ENCODE peak calls at places on chromosomes 13 and 19, in seven cellular contexts. G is Right ventricle myocardium superior, I is WTC11, D is B cell, J is esophagus squamous epithelium, S is stromal cell of bone marrow, W is cardiac muscle cell. H is an unnamed sample.

GRCh38 chr13:79810671-79811070 is 329.7 kb downstream of the NDFIP2 start:
- DNase-seq in I (no peak), G (no peak), W (peak), D (no peak), J (no peak), S (no peak), H (no peak)

GRCh38 chr19:51784109-51784785 is 10.7 kb upstream of the FPR3 start:
- DNase-seq in W (no peak), G (no peak), J (no peak), S (no peak), D (no peak), I (no peak), H (no peak)

GRCh38 chr19:35673121-35673804 is 6.9 kb downstream of the UPK1A start:
- DNase-seq in S (peak), I (peak), D (peak), J (no peak), W (peak), G (peak), H (no peak)

GRCh38 chr13:36862002-36862706 is 43.1 kb downstream of the RFXAP start:
- DNase-seq in S (no peak), W (peak), D (no peak), I (no peak), G (no peak), J (no peak), H (no peak)

GRCh38 chr13:52931913-52932312 is 83.5 kb upstream of the PCDH8 start:
- DNase-seq in D (no peak), S (no peak), G (no peak), W (no peak), I (no peak), J (no peak), H (no peak)

GRCh38 chr13:20814224-20814910 is 40.6 kb upstream of the EEF1AKMT1 start:
- DNase-seq in D (no peak), W (peak), S (peak), J (no peak), G (peak), I (no peak), H (peak)

GRCh38 chr19:48746738-48747575 is at the start of gene IZUMO1:
- DNase-seq in W (peak), I (peak), J (no peak), G (peak), S (peak), D (peak), H (peak)

GRCh38 chr19:7456964-7457541 is 31.8 kb downstream of the PEX11G start:
- DNase-seq in G (no peak), W (no peak), I (no peak), J (no peak), D (no peak), S (no peak), H (no peak)

GRCh38 chr13:113919761-113920160 is 54.1 kb downstream of the C13orf46 start:
- DNase-seq in J (no peak), G (no peak), I (peak), D (no peak), S (no peak), W (no peak), H (no peak)

GRCh38 chr19:38919837-38920528 is 8.0 kb upstream of the CCER2 start:
- DNase-seq in G (no peak), S (no peak), W (no peak), I (no peak), J (no peak), D (no peak), H (no peak)

GRCh38 chr13:40149611-40150283 is 494.3 kb downstream of the COG6 start:
- DNase-seq in W (peak), D (no peak), G (no peak), I (no peak), J (no peak), S (peak), H (no peak)

GRCh38 chr19:10842788-10843187 is 5.4 kb upstream of the C19orf38 start:
- DNase-seq in W (no peak), D (no peak), I (no peak), J (no peak), G (no peak), S (no peak), H (no peak)

GRCh38 chr19:45922281-45922680 is 7.7 kb upstream of the NANOS2 start:
- DNase-seq in G (no peak), I (peak), W (no peak), S (no peak), J (no peak), D (no peak), H (peak)